ENCODE peak calls at places on chromosomes 1 and 21, in ten cellular contexts. D is transverse colon, T is ovary, Z is upper lobe of right lung, B is PC-3, F is right cardiac atrium, I is HCT116, Y is left ventricle myocardium inferior, M is mesendoderm, H is cardiac muscle cell. P is an unnamed sample. For H3K4me1, the result is how much of the 10 kb centered on the place peaks cover.

GRCh38 chr1:74180490-74180889 is 17.5 kb downstream of the LRRIQ3 start:
- DNase-seq in D (no peak), T (no peak), Z (no peak), B (no peak), F (no peak), I (no peak), Y (no peak), M (no peak), H (peak), P (peak)

GRCh38 chr1:181364801-181365200 is 118.5 kb upstream of the CACNA1E start:
- DNase-seq in D (no peak), T (no peak), Z (no peak), B (no peak), F (no peak), I (no peak), Y (no peak), M (no peak), H (no peak), P (no peak)

GRCh38 chr1:186303911-186304310 is 71.1 kb downstream of the TPR start:
- DNase-seq in D (no peak), T (no peak), Z (no peak), B (no peak), F (no peak), I (no peak), Y (no peak), M (no peak), H (no peak), P (no peak)

GRCh38 chr1:231214918-231215675 is 25.9 kb upstream of the GNPAT start:
- DNase-seq in D (no peak), T (no peak), Z (no peak), B (no peak), F (no peak), I (no peak), Y (no peak), M (no peak), H (no peak), P (no peak)

GRCh38 chr1:17419626-17420328 is 19.7 kb downstream of the RCC2 start:
- DNase-seq in D (peak), T (peak), Z (peak), B (peak), F (peak), I (no peak), Y (peak), M (peak), H (peak), P (peak)

GRCh38 chr1:164602142-164602429 is 43.1 kb downstream of the PBX1 start:
- DNase-seq in D (peak), T (no peak), Z (no peak), B (peak), F (no peak), I (peak), Y (no peak), M (peak), H (no peak), P (no peak)

GRCh38 chr1:2343023-2343935 is 48.1 kb downstream of the MORN1 start:
- DNase-seq in D (no peak), T (peak), Z (no peak), B (no peak), F (peak), I (no peak), Y (no peak), M (no peak), H (no peak), P (no peak)

GRCh38 chr1:197342044-197342565 is 74.1 kb downstream of the CRB1 start:
- DNase-seq in D (no peak), T (no peak), Z (no peak), B (no peak), F (no peak), I (no peak), Y (no peak), M (peak), H (no peak), P (no peak)

GRCh38 chr1:11478571-11479374 is at the start of gene DISP3:
- DNase-seq in D (peak), T (peak), Z (peak), B (peak), F (peak), I (peak), Y (peak), M (peak), H (peak), P (peak)

GRCh38 chr1:150516050-150516591 is 569 bp downstream of the FALEC start:
- DNase-seq in D (no peak), T (no peak), Z (no peak), B (peak), F (peak), I (no peak), Y (no peak), M (peak), H (peak), P (peak)

GRCh38 chr1:23885222-23885621 is 17.1 kb upstream of the FUCA1 start:
- DNase-seq in D (no peak), T (no peak), Z (no peak), B (no peak), F (no peak), I (no peak), Y (no peak), M (no peak), H (no peak), P (no peak)

GRCh38 chr1:72062584-72062983 is 219.8 kb downstream of the NEGR1 start:
- DNase-seq in D (no peak), T (no peak), Z (no peak), B (no peak), F (no peak), I (no peak), Y (no peak), M (no peak), H (peak), P (peak)

GRCh38 chr1:110628356-110629105 is 22.4 kb upstream of the KCNA2 start:
- DNase-seq in D (no peak), T (no peak), Z (no peak), B (no peak), F (no peak), I (no peak), Y (no peak), M (no peak), H (no peak), P (no peak)

GRCh38 chr1:80054129-80054528 is 1047.6 kb upstream of the ADGRL4 start:
- DNase-seq in D (no peak), T (no peak), Z (no peak), B (peak), F (peak), I (peak), Y (no peak), M (no peak), H (peak), P (peak)

GRCh38 chr1:58249729-58250586 is 296.6 kb downstream of the OMA1 start:
- DNase-seq in D (no peak), T (peak), Z (no peak), B (no peak), F (peak), I (no peak), Y (peak), M (peak), H (peak), P (peak)

GRCh38 chr1:229128209-229128608 is 142.7 kb upstream of the RAB4A start:
- DNase-seq in D (no peak), T (no peak), Z (no peak), B (no peak), F (no peak), I (no peak), Y (no peak), M (no peak), H (no peak), P (no peak)

GRCh38 chr1:174836543-174836942 is 163.2 kb upstream of the CACYBP start:
- DNase-seq in D (no peak), T (no peak), Z (no peak), B (no peak), F (no peak), I (no peak), Y (no peak), M (no peak), H (no peak), P (peak)

GRCh38 chr21:35036521-35037383 is 12.3 kb downstream of the RUNX1 start:
- DNase-seq in D (no peak), T (no peak), Z (no peak), B (no peak), F (no peak), I (no peak), Y (no peak), M (no peak), H (no peak), P (no peak)

GRCh38 chr1:211639500-211640361 is 35.7 kb downstream of the NEK2 start:
- DNase-seq in D (no peak), T (no peak), Z (peak), B (peak), F (no peak), I (no peak), Y (no peak), M (no peak), H (peak), P (peak)

GRCh38 chr1:90925928-90926869 is 95.6 kb downstream of the ZNF644 start:
- DNase-seq in D (no peak), T (no peak), Z (no peak), B (no peak), F (no peak), I (no peak), Y (no peak), M (peak), H (peak), P (peak)

GRCh38 chr1:110850632-110851031 is 22.3 kb upstream of the CD53 start:
- DNase-seq in D (no peak), T (no peak), Z (no peak), B (no peak), F (no peak), I (no peak), Y (no peak), M (no peak), H (no peak), P (no peak)

GRCh38 chr1:78292361-78292760 is 198.4 kb upstream of the PTGFR start:
- DNase-seq in D (no peak), T (no peak), Z (no peak), B (no peak), F (no peak), I (no peak), Y (no peak), M (no peak), H (no peak), P (peak)

GRCh38 chr1:236144446-236145150 is 2.3 kb downstream of the GPR137B start:
- DNase-seq in D (no peak), T (no peak), Z (no peak), B (no peak), F (peak), I (no peak), Y (no peak), M (no peak), H (no peak), P (no peak)

GRCh38 chr21:33273044-33273443 is 6.9 kb downstream of the IL10RB start:
- DNase-seq in D (no peak), T (no peak), Z (no peak), B (peak), F (no peak), I (no peak), Y (no peak), M (no peak), H (peak), P (no peak)

GRCh38 chr1:75134939-75135828 is 996 bp downstream of the LHX8 start:
- DNase-seq in D (no peak), T (no peak), Z (no peak), B (no peak), F (no peak), I (no peak), Y (no peak), M (peak), H (peak), P (peak)

GRCh38 chr1:9835758-9836631 is 12.2 kb upstream of the CLSTN1 start:
- DNase-seq in D (peak), T (peak), Z (peak), B (peak), F (peak), I (no peak), Y (peak), M (peak), H (peak), P (peak)

GRCh38 chr1:47231314-47232186 is 475 bp downstream of the TAL1 start:
- DNase-seq in D (no peak), T (no peak), Z (no peak), B (no peak), F (peak), I (no peak), Y (no peak), M (peak), H (peak), P (peak)

GRCh38 chr1:52404116-52404974 is at the start of the genes ORC1 and PRPF38A:
- DNase-seq in D (peak), T (peak), Z (peak), B (peak), F (peak), I (peak), Y (peak), M (peak), H (peak), P (peak)

GRCh38 chr21:42312626-42313104 is 2.5 kb downstream of the TFF3 start:
- DNase-seq in D (no peak), T (no peak), Z (no peak), B (no peak), F (no peak), I (no peak), Y (no peak), M (no peak), H (no peak), P (no peak)

GRCh38 chr1:184975208-184975875 is 1.0 kb upstream of the NIBAN1 start:
- DNase-seq in D (no peak), T (no peak), Z (no peak), B (no peak), F (no peak), I (no peak), Y (no peak), M (no peak), H (no peak), P (no peak)

GRCh38 chr1:32208891-32209309 is at the start of gene DCDC2B:
- DNase-seq in D (peak), T (no peak), Z (no peak), B (peak), F (peak), I (no peak), Y (peak), M (peak), H (peak), P (no peak)

GRCh38 chr1:20110679-20111078 is 8.7 kb downstream of the PLA2G2D start:
- DNase-seq in D (no peak), T (no peak), Z (no peak), B (peak), F (no peak), I (peak), Y (no peak), M (peak), H (peak), P (no peak)

GRCh38 chr1:15558516-15558915 is 26.3 kb downstream of the AGMAT start:
- DNase-seq in D (no peak), T (no peak), Z (no peak), B (no peak), F (no peak), I (no peak), Y (no peak), M (no peak), H (no peak), P (no peak)

GRCh38 chr1:61569212-61569621 is 155.7 kb downstream of the TM2D1 start:
- DNase-seq in D (no peak), T (no peak), Z (no peak), B (no peak), F (no peak), I (no peak), Y (no peak), M (peak), H (no peak), P (no peak)

GRCh38 chr1:72230746-72231145 is 51.6 kb downstream of the NEGR1 start:
- DNase-seq in D (no peak), T (no peak), Z (no peak), B (peak), F (no peak), I (no peak), Y (no peak), M (no peak), H (no peak), P (no peak)

GRCh38 chr1:154221815-154222081 is 993 bp downstream of the UBAP2L start:
- DNase-seq in D (no peak), T (no peak), Z (no peak), B (peak), F (no peak), I (no peak), Y (no peak), M (peak), H (peak), P (peak)

GRCh38 chr1:177383715-177384114 is 213.0 kb downstream of the BRINP2 start:
- DNase-seq in D (no peak), T (no peak), Z (no peak), B (no peak), F (no peak), I (no peak), Y (no peak), M (no peak), H (no peak), P (no peak)

GRCh38 chr1:2106681-2107405 is 56.6 kb downstream of the PRKCZ start:
- DNase-seq in D (no peak), T (no peak), Z (peak), B (no peak), F (peak), I (no peak), Y (no peak), M (no peak), H (no peak), P (no peak)

GRCh38 chr21:43966946-43967512 is 45.1 kb upstream of the TRAPPC10 start:
- DNase-seq in D (no peak), T (no peak), Z (no peak), B (no peak), F (peak), I (no peak), Y (no peak), M (no peak), H (no peak), P (no peak)

GRCh38 chr1:8669608-8670335 is 147.7 kb downstream of the RERE start:
- DNase-seq in D (no peak), T (no peak), Z (no peak), B (no peak), F (no peak), I (no peak), Y (no peak), M (no peak), H (no peak), P (no peak)

GRCh38 chr1:8667869-8668595 is 149.4 kb downstream of the RERE start:
- DNase-seq in D (peak), T (no peak), Z (no peak), B (peak), F (no peak), I (no peak), Y (no peak), M (no peak), H (peak), P (no peak)

GRCh38 chr1:8671313-8671917 is 146.0 kb downstream of the RERE start:
- DNase-seq in D (no peak), T (no peak), Z (no peak), B (peak), F (no peak), I (peak), Y (no peak), M (peak), H (peak), P (peak)

GRCh38 chr1:8666394-8667167 is 150.9 kb downstream of the RERE start:
- DNase-seq in D (no peak), T (no peak), Z (no peak), B (peak), F (no peak), I (no peak), Y (no peak), M (no peak), H (peak), P (no peak)

DNA sequence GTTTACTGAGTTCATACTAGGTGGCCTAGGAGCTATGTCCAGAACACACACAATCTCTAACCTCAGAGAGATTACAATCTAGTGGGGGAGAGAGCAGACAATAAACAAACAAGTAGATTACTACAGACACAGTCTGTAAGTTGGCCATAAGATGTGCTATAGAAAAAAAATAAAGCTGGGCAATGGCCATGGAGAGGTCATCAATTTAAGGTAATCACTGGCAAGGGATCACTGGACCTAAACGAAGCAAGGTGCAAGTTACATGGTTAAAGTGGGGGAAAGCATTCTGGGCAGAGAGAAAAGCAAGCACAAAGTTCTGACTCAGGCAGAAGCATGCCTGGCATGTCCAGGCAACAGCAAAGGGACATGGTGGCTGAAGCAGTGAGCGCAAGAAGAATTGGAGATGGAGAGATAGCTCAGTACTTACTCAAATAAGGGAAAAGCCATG is 147.0 kb downstream of the RERE start:
- DNase-seq in D (no peak), T (no peak), Z (no peak), B (no peak), F (no peak), I (no peak), Y (no peak), M (peak), H (peak), P (peak)
- H3K4me1 ChIP-seq in D (half or more), T (under half), Z (half or more), B (half or more), F (under half), I (under half), Y (half or more), M (under half), H (half or more), P (under half)

DNA sequence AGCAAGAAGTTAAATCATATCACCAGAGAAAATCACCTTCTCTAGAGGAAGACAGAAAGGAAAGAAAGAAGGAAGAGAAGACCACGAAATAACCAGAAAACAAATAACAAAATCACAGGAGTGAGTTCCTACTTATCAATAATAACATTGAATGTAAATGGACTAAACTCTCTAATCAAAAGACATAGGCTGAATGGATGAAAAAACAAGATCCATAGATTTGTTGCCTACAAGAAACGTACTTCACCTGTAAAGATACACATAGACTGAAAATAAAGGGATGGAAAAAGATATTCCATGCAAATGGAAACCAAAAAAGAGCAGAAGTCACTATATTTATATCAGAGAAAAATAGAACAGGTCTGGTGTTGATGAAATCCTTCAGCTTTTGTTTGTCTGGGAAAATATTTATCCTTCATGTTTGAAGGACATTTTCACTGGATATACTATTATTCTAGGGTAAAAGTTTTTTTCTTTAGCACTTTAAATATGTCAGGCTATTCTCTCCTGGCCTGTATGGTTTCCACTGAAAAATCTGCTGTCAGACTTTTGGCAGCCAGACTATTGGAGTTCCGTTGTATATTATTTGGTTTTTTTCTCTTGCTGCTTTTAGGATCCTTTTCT is 202.5 kb upstream of the DUSP10 start:
- DNase-seq in D (no peak), T (no peak), Z (no peak), B (no peak), F (no peak), I (no peak), Y (no peak), M (no peak), H (no peak), P (no peak)
- H3K4me1 ChIP-seq in D (under half), T (under half), Z (under half), B (under half), F (under half), I (under half), Y (under half), M (under half), H (under half), P (under half)

GRCh38 chr1:39107891-39108290 is 81.7 kb downstream of the NDUFS5 start:
- DNase-seq in D (no peak), T (no peak), Z (no peak), B (no peak), F (no peak), I (no peak), Y (no peak), M (no peak), H (no peak), P (no peak)
- H3K4me1 ChIP-seq in D (half or more), T (under half), Z (half or more), B (half or more), F (under half), I (under half), Y (half or more), M (under half), H (under half), P (half or more)

GRCh38 chr1:156601122-156601830 is at the start of gene GPATCH4:
- DNase-seq in D (peak), T (peak), Z (peak), B (peak), F (peak), I (peak), Y (peak), M (peak), H (peak), P (peak)
- H3K4me1 ChIP-seq in D (under half), T (under half), Z (under half), B (under half), F (under half), I (under half), Y (under half), M (under half), H (under half), P (under half)

P was measured in adipocyte.